ENCODE peak calls at places on chromosomes 2 and 18, in ten cellular contexts. I, W, Z, C, R, L, D, A, U and Q are unnamed samples.

GRCh38 chr2:19352946-19353720 is 5.3 kb downstream of the OSR1 start:
- DNase-seq in I (no peak), W (peak; percentile 36), Z (no peak), C (no peak), R (no peak), L (no peak), D (no peak), A (no peak), U (no peak), Q (no peak)

GRCh38 chr18:6661692-6662415 is 67.7 kb upstream of the ARHGAP28 start:
- DNase-seq in I (no peak), W (no peak), Z (no peak), C (no peak), R (no peak), L (no peak), D (no peak), A (no peak), U (no peak), Q (no peak)

GRCh38 chr2:196160101-196160500 is 11.3 kb downstream of the STK17B start:
- DNase-seq in I (peak; percentile 76), W (no peak), Z (no peak), C (no peak), R (no peak), L (no peak), D (no peak), A (no peak), U (peak; percentile 89), Q (peak; percentile 82)

GRCh38 chr18:57881818-57882413 is 78.8 kb upstream of the ATP8B1 start:
- DNase-seq in I (peak; percentile 53), W (peak; percentile 59), Z (peak; percentile 16), C (peak; percentile 49), R (no peak), L (peak; percentile 52), D (no peak), A (peak; percentile 13), U (peak; percentile 59), Q (peak; percentile 58)

GRCh38 chr18:22999212-22999611 is 66.1 kb downstream of the RBBP8 start:
- DNase-seq in I (no peak), W (no peak), Z (no peak), C (no peak), R (no peak), L (no peak), D (no peak), A (no peak), U (peak; percentile 32), Q (no peak)

GRCh38 chr2:8479298-8479697 is 202.6 kb upstream of the ID2 start:
- DNase-seq in I (no peak), W (no peak), Z (no peak), C (no peak), R (no peak), L (no peak), D (no peak), A (no peak), U (no peak), Q (no peak)

GRCh38 chr2:28906821-28907220 is 12.4 kb downstream of the WDR43 start:
- DNase-seq in I (no peak), W (no peak), Z (no peak), C (no peak), R (no peak), L (no peak), D (no peak), A (no peak), U (no peak), Q (no peak)

GRCh38 chr2:121446647-121447241 is 83.9 kb upstream of the RNU4ATAC start:
- DNase-seq in I (no peak), W (no peak), Z (no peak), C (no peak), R (no peak), L (no peak), D (no peak), A (no peak), U (no peak), Q (no peak)

GRCh38 chr2:236856856-236857616 is 228.7 kb upstream of the COPS8 start:
- DNase-seq in I (no peak), W (peak; percentile 26), Z (no peak), C (no peak), R (peak; percentile 58), L (no peak), D (peak; percentile 79), A (no peak), U (no peak), Q (no peak)

GRCh38 chr2:171878481-171878993 is 15.5 kb downstream of the SLC25A12 start:
- DNase-seq in I (no peak), W (no peak), Z (no peak), C (no peak), R (no peak), L (no peak), D (no peak), A (no peak), U (peak; percentile 39), Q (no peak)

GRCh38 chr2:187390891-187391290 is 57.2 kb downstream of the CALCRL start:
- DNase-seq in I (no peak), W (no peak), Z (no peak), C (no peak), R (no peak), L (no peak), D (no peak), A (no peak), U (peak; percentile 40), Q (no peak)

GRCh38 chr2:134671498-134671897 is 47.3 kb downstream of the TMEM163 start:
- DNase-seq in I (peak; percentile 25), W (no peak), Z (no peak), C (no peak), R (no peak), L (no peak), D (no peak), A (no peak), U (no peak), Q (no peak)

GRCh38 chr18:62715829-62716678 is 713 bp downstream of the PHLPP1 start:
- DNase-seq in I (peak; percentile 65), W (peak; percentile 46), Z (peak; percentile 56), C (peak; percentile 35), R (peak; percentile 83), L (peak; percentile 59), D (no peak), A (peak; percentile 40), U (no peak), Q (peak; percentile 58)

GRCh38 chr18:63137999-63138448 is 181.5 kb downstream of the BCL2 start:
- DNase-seq in I (peak; percentile 77), W (no peak), Z (peak; percentile 34), C (no peak), R (no peak), L (no peak), D (no peak), A (peak; percentile 49), U (no peak), Q (no peak)

GRCh38 chr2:46780411-46780800 is 135.2 kb downstream of the MCFD2 start:
- DNase-seq in I (no peak), W (no peak), Z (no peak), C (no peak), R (no peak), L (no peak), D (no peak), A (no peak), U (no peak), Q (no peak)

GRCh38 chr2:19361325-19361990 is 3.0 kb upstream of the OSR1 start:
- DNase-seq in I (no peak), W (peak; percentile 50), Z (no peak), C (no peak), R (no peak), L (no peak), D (no peak), A (no peak), U (no peak), Q (no peak)

GRCh38 chr18:3799515-3799914 is 349.5 kb downstream of the TGIF1 start:
- DNase-seq in I (no peak), W (no peak), Z (no peak), C (no peak), R (no peak), L (no peak), D (no peak), A (no peak), U (no peak), Q (no peak)

GRCh38 chr2:201915446-201915845 is 109.1 kb downstream of the CDK15 start:
- DNase-seq in I (no peak), W (no peak), Z (no peak), C (no peak), R (no peak), L (no peak), D (no peak), A (no peak), U (no peak), Q (no peak)
- TF ChIP-seq CTCF in I (no peak), W (no peak), Z (no peak), C (no peak), R (no peak), L (no peak), D (no peak), A (no peak), U (no peak), Q (no peak)

DNA sequence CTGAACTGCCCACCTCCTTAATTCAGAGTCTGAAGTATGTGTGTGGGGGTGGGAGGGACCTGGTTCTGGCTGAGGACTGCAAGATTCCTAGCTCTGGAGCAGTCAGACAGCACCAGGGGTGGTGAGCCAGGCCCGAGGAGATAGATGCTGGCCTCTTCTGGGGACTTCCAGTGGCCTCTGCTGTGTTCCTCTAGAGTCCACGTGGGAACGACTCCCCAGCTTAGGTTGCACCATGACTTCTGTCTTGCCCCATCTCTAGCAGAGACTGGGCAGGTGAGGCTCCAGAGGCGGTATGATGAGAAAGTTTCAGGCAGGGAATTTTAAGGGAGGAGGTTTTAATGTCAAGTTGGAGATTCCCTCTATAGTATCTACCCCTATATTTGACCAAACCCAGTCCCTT is 22.0 kb upstream of the RESP18 start:
- DNase-seq in I (no peak), W (no peak), Z (no peak), C (no peak), R (no peak), L (no peak), D (no peak), A (no peak), U (no peak), Q (no peak)
- TF ChIP-seq CTCF in I (no peak), W (no peak), Z (no peak), C (no peak), R (no peak), L (no peak), D (no peak), A (no peak), U (no peak), Q (no peak)

DNA sequence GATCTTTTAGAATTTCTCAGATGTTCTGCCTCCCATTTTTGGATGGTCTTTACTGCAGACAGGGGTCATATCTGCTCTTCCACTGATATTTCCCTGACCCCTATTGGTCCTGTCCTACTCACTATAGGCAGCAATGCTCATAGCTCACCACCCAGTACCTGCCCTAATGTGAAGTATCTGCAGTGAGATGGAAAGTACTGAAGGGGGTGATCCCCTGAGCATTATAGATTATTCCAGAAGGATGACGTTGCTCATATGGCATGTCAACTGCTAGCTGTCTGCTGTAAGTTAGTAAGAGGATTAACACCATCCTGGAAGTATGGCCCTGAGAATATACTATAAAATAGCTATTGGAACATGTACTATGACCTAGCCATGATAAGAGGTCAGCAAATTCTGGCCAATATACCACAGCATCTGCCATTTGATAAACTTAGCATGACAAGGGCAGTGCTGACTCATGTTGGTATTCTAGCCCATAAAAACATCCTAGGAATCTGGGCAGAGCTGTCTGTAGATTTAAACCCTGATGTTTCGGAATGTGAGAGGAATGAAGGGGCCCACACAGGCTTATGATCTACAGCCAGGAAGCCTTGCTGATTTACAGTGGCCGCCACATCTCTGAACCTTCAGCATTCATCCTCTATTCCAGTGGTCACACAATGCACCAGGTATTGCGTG is 451.4 kb downstream of the TNS1 start:
- DNase-seq in I (no peak), W (no peak), Z (no peak), C (no peak), R (no peak), L (no peak), D (no peak), A (no peak), U (no peak), Q (no peak)
- TF ChIP-seq CTCF in I (no peak), W (no peak), Z (no peak), C (no peak), R (no peak), L (no peak), D (no peak), A (no peak), U (no peak), Q (no peak)

GRCh38 chr2:232367591-232368233 is 10.8 kb upstream of the ALPP start:
- DNase-seq in I (no peak), W (peak; percentile 83), Z (no peak), C (no peak), R (no peak), L (no peak), D (no peak), A (no peak), U (no peak), Q (no peak)
- TF ChIP-seq CTCF in I (peak; percentile 10), W (peak; percentile 47), Z (no peak), C (peak; percentile 24), R (no peak), L (no peak), D (no peak), A (no peak), U (peak; percentile 39), Q (no peak)